ENCODE peak calls at places on chromosomes 6 and 20, in nine cellular contexts. F is activated naive CD8-positive, alpha-beta T cell treated with anti-CD3 and anti-CD28 coated beads, Interleukin-2, amount 50 U/mL, for 24 hours; R is effector memory CD8-positive, alpha-beta T cell; I is SHP77; S is suprapubic skin; V is progenitor cell of endocrine pancreas; L is HS-27A; K is activated gamma-delta T cell treated with anti-CD3 and anti-CD28 coated beads, Interleukin-2, amount 50 U/mL, for 16 hours; W is CD4-positive, CD25-positive, alpha-beta regulatory T cell. Z is an unnamed sample.

GRCh38 chr6:26544473-26544872 is 6.3 kb downstream of the HMGN4 start:
- DNase-seq in F (no peak), S (no peak), R (no peak), W (no peak), I (no peak), L (no peak), K (no peak), V (no peak), Z (no peak)

GRCh38 chr6:12483712-12484111 is 193.6 kb downstream of the EDN1 start:
- DNase-seq in W (no peak), F (peak; percentile 5), I (no peak), R (no peak), L (peak; percentile 97), S (no peak), K (no peak), V (no peak), Z (no peak)

GRCh38 chr6:32529697-32530429 is at the start of gene HLA-DRB5:
- DNase-seq in W (peak; percentile 0), F (peak; percentile 16), R (peak; percentile 6), L (no peak), I (no peak), S (peak; percentile 58), V (no peak), K (peak; percentile 0), Z (no peak)

GRCh38 chr6:156691018-156691417 is 86.2 kb upstream of the ARID1B start:
- DNase-seq in I (no peak), F (no peak), S (no peak), V (no peak), W (no peak), R (no peak), L (no peak), K (no peak), Z (no peak)

GRCh38 chr6:117169060-117169635 is 96.2 kb upstream of the VGLL2 start:
- DNase-seq in V (no peak), R (no peak), F (no peak), I (no peak), L (peak; percentile 60), W (no peak), S (no peak), K (no peak), Z (no peak)

GRCh38 chr6:18263561-18264337 is 581 bp downstream of the DEK start:
- DNase-seq in V (peak; percentile 41), I (peak; percentile 26), W (peak; percentile 46), R (no peak), K (no peak), S (peak; percentile 83), L (peak; percentile 40), F (peak; percentile 34), Z (no peak)

GRCh38 chr20:25624500-25624939 is 706 bp upstream of the NANP start:
- DNase-seq in R (no peak), I (no peak), V (no peak), F (no peak), L (no peak), S (no peak), W (no peak), K (no peak), Z (peak; percentile 6)

GRCh38 chr20:44911264-44911921 is 1.5 kb downstream of the PABPC1L start:
- DNase-seq in F (peak; percentile 64), K (no peak), I (peak; percentile 37), R (peak; percentile 13), S (no peak), W (peak; percentile 32), L (no peak), V (peak; percentile 67), Z (no peak)

GRCh38 chr20:5654557-5654956 is 95.6 kb upstream of the SHLD1 start:
- DNase-seq in R (no peak), K (no peak), W (no peak), F (no peak), L (no peak), S (no peak), I (peak; percentile 27), V (no peak), Z (no peak)

GRCh38 chr6:17354700-17355403 is 38.5 kb upstream of the CAP2 start:
- DNase-seq in R (no peak), W (no peak), L (no peak), I (no peak), V (no peak), K (no peak), F (no peak), S (no peak), Z (no peak)

Z was measured in effector CD4-positive, alpha-beta T cell.